ENCODE peak calls at places on chromosome 3, in eight cellular contexts. F is iris pigment epithelial cell; B is type B pancreatic cell; X is stimulated activated CD4-positive, alpha-beta T cell treated with anti-CD3 and anti-CD28 coated beads, Interleukin-2, amount 100 ng/mL, for 48 hours; S is activated CD4-positive, alpha-beta T cell treated with anti-CD3 and anti-CD28 coated beads, Interleukin-2, amount 10 ng/mL, durations not matched to agents 24 days and 14 days; G is NCI-H2029 treated with DMSO at 0.1 percent for 48 hours; Q is NCI-H748 treated with DMSO at 0.1 percent for 48 hours; M is fibroblast of mammary gland. D is an unnamed sample.

GRCh38 chr3:135779590-135780235 is 185.8 kb upstream of the PPP2R3A start:
- DNase-seq in F (no peak), B (no peak), X (no peak), S (no peak), G (no peak), Q (no peak), M (peak), D (no peak)

GRCh38 chr3:172085557-172085895 is 46.1 kb downstream of the FNDC3B start:
- DNase-seq in F (no peak), B (no peak), X (no peak), S (peak), G (no peak), Q (no peak), M (no peak), D (no peak)

GRCh38 chr3:163561151-163561550 is 1517.1 kb downstream of the SI start:
- DNase-seq in F (no peak), B (no peak), X (no peak), S (no peak), G (no peak), Q (no peak), M (no peak), D (no peak)

GRCh38 chr3:61927332-61927731 is 366.0 kb downstream of the PTPRG start:
- DNase-seq in F (peak), B (no peak), X (no peak), S (no peak), G (no peak), Q (no peak), M (peak), D (no peak)

GRCh38 chr3:30578986-30579579 is 27.3 kb upstream of the TGFBR2 start:
- DNase-seq in F (no peak), B (no peak), X (no peak), S (no peak), G (no peak), Q (no peak), M (peak), D (no peak)

GRCh38 chr3:123258811-123259420 is 57.2 kb downstream of the SEC22A start:
- DNase-seq in F (peak), B (no peak), X (no peak), S (no peak), G (peak), Q (peak), M (peak), D (no peak)

GRCh38 chr3:138774529-138775253 is 60.0 kb downstream of the PIK3CB start:
- DNase-seq in F (peak), B (no peak), X (no peak), S (peak), G (peak), Q (peak), M (peak), D (no peak)

GRCh38 chr3:194344012-194344411 is 7.1 kb downstream of the CPN2 start:
- DNase-seq in F (peak), B (peak), X (peak), S (peak), G (peak), Q (no peak), M (peak), D (peak)

GRCh38 chr3:178060406-178060805 is 475.8 kb upstream of the KCNMB2 start:
- DNase-seq in F (peak), B (no peak), X (no peak), S (no peak), G (no peak), Q (no peak), M (peak), D (no peak)

GRCh38 chr3:144128117-144128892 is 156.7 kb downstream of the DIPK2A start:
- DNase-seq in F (no peak), B (no peak), X (no peak), S (peak), G (no peak), Q (no peak), M (no peak), D (no peak)

GRCh38 chr3:71559578-71560162 is 23.9 kb downstream of the FOXP1 start:
- DNase-seq in F (no peak), B (no peak), X (no peak), S (no peak), G (no peak), Q (no peak), M (no peak), D (no peak)

GRCh38 chr3:185825639-185826481 is 1.0 kb upstream of the IGF2BP2 start:
- DNase-seq in F (peak), B (peak), X (peak), S (peak), G (no peak), Q (no peak), M (peak), D (no peak)

GRCh38 chr3:35335703-35336102 is 303.6 kb upstream of the ARPP21 start:
- DNase-seq in F (peak), B (no peak), X (no peak), S (no peak), G (no peak), Q (no peak), M (no peak), D (no peak)

GRCh38 chr3:123122525-123123315 is 55.9 kb downstream of the PDIA5 start:
- DNase-seq in F (peak), B (no peak), X (no peak), S (no peak), G (no peak), Q (no peak), M (peak), D (no peak)

GRCh38 chr3:47877288-47877687 is 74.3 kb downstream of the DHX30 start:
- DNase-seq in F (peak), B (no peak), X (no peak), S (no peak), G (no peak), Q (no peak), M (peak), D (no peak)

GRCh38 chr3:100306695-100307094 is 27.9 kb upstream of the NIT2 start:
- DNase-seq in F (no peak), B (no peak), X (no peak), S (no peak), G (no peak), Q (no peak), M (no peak), D (no peak)

GRCh38 chr3:139353920-139354556 is 10.2 kb downstream of the MRPS22 start:
- DNase-seq in F (peak), B (no peak), X (no peak), S (no peak), G (no peak), Q (no peak), M (peak), D (no peak)

GRCh38 chr3:170689218-170689874 is 103.5 kb upstream of the SLC7A14 start:
- DNase-seq in F (peak), B (no peak), X (no peak), S (no peak), G (no peak), Q (no peak), M (peak), D (no peak)

GRCh38 chr3:64530434-64531049 is 157.3 kb downstream of the ADAMTS9 start:
- DNase-seq in F (peak), B (no peak), X (peak), S (peak), G (no peak), Q (no peak), M (peak), D (no peak)

GRCh38 chr3:190575441-190576190 is 61.7 kb downstream of the IL1RAP start:
- DNase-seq in F (no peak), B (no peak), X (no peak), S (peak), G (no peak), Q (no peak), M (no peak), D (no peak)